ENCODE peak calls at places on chromosomes 12 and 14, in eight cellular contexts. One of them, this sample, is unnamed.

GRCh38 chr12:105378821-105379400 is 48.4 kb downstream of the C12orf75 start:
- DNase-seq in AG20443: no peak
- DNase-seq in NCI-H1436: peak
- DNase-seq in astrocyte of the spinal cord: no peak
- DNase-seq in AG04449: no peak
- DNase-seq in fibroblast of the aortic adventitia: peak
- DNase-seq in Jurkat, Clone E6-1: no peak
- DNase-seq in sciatic nerve: no peak
- DNase-seq in this sample: peak

GRCh38 chr12:65536876-65537661 is 258.6 kb downstream of the MSRB3 start:
- DNase-seq in Jurkat, Clone E6-1: no peak
- DNase-seq in astrocyte of the spinal cord: peak
- DNase-seq in AG20443: peak
- DNase-seq in AG04449: peak
- DNase-seq in NCI-H1436: no peak
- DNase-seq in sciatic nerve: no peak
- DNase-seq in fibroblast of the aortic adventitia: peak
- DNase-seq in this sample: no peak

GRCh38 chr12:20212658-20213387 is 155.5 kb upstream of the PDE3A start:
- DNase-seq in AG04449: peak
- DNase-seq in NCI-H1436: peak
- DNase-seq in astrocyte of the spinal cord: peak
- DNase-seq in sciatic nerve: peak
- DNase-seq in AG20443: peak
- DNase-seq in Jurkat, Clone E6-1: no peak
- DNase-seq in fibroblast of the aortic adventitia: peak
- DNase-seq in this sample: no peak

GRCh38 chr14:74737753-74738325 is 24.9 kb downstream of the FCF1 start:
- DNase-seq in AG04449: no peak
- DNase-seq in NCI-H1436: no peak
- DNase-seq in fibroblast of the aortic adventitia: no peak
- DNase-seq in sciatic nerve: no peak
- DNase-seq in AG20443: no peak
- DNase-seq in Jurkat, Clone E6-1: no peak
- DNase-seq in astrocyte of the spinal cord: peak
- DNase-seq in this sample: no peak

GRCh38 chr14:72610831-72611200 is 283.1 kb downstream of the DPF3 start:
- DNase-seq in sciatic nerve: peak
- DNase-seq in Jurkat, Clone E6-1: no peak
- DNase-seq in astrocyte of the spinal cord: no peak
- DNase-seq in AG20443: no peak
- DNase-seq in NCI-H1436: no peak
- DNase-seq in AG04449: no peak
- DNase-seq in fibroblast of the aortic adventitia: no peak
- DNase-seq in this sample: no peak

GRCh38 chr12:47602330-47602729 is 103.5 kb downstream of the RPAP3 start:
- DNase-seq in AG04449: peak
- DNase-seq in astrocyte of the spinal cord: peak
- DNase-seq in NCI-H1436: no peak
- DNase-seq in AG20443: peak
- DNase-seq in sciatic nerve: no peak
- DNase-seq in fibroblast of the aortic adventitia: peak
- DNase-seq in Jurkat, Clone E6-1: no peak
- DNase-seq in this sample: no peak

GRCh38 chr12:122942609-122943008 is 23.7 kb downstream of the ABCB9 start:
- DNase-seq in NCI-H1436: no peak
- DNase-seq in sciatic nerve: no peak
- DNase-seq in AG20443: no peak
- DNase-seq in astrocyte of the spinal cord: peak
- DNase-seq in fibroblast of the aortic adventitia: no peak
- DNase-seq in Jurkat, Clone E6-1: no peak
- DNase-seq in AG04449: no peak
- DNase-seq in this sample: no peak

GRCh38 chr14:64841121-64841611 is 38.5 kb downstream of the SPTB start:
- DNase-seq in sciatic nerve: no peak
- DNase-seq in AG04449: peak
- DNase-seq in NCI-H1436: no peak
- DNase-seq in fibroblast of the aortic adventitia: peak
- DNase-seq in AG20443: peak
- DNase-seq in astrocyte of the spinal cord: peak
- DNase-seq in Jurkat, Clone E6-1: no peak
- DNase-seq in this sample: no peak

GRCh38 chr12:111819191-111820158 is 22.6 kb upstream of the MAPKAPK5 start:
- DNase-seq in AG04449: no peak
- DNase-seq in fibroblast of the aortic adventitia: no peak
- DNase-seq in astrocyte of the spinal cord: no peak
- DNase-seq in AG20443: no peak
- DNase-seq in Jurkat, Clone E6-1: no peak
- DNase-seq in sciatic nerve: no peak
- DNase-seq in NCI-H1436: peak
- DNase-seq in this sample: peak

GRCh38 chr14:24389266-24389855 is 9.4 kb upstream of the NYNRIN start:
- DNase-seq in AG04449: no peak
- DNase-seq in sciatic nerve: no peak
- DNase-seq in astrocyte of the spinal cord: no peak
- DNase-seq in AG20443: no peak
- DNase-seq in NCI-H1436: no peak
- DNase-seq in fibroblast of the aortic adventitia: peak
- DNase-seq in Jurkat, Clone E6-1: no peak
- DNase-seq in this sample: no peak

GRCh38 chr12:26937863-26938659 is at the start of the genes FGFR1OP2 and INTS13:
- DNase-seq in astrocyte of the spinal cord: peak
- DNase-seq in NCI-H1436: peak
- DNase-seq in AG20443: peak
- DNase-seq in sciatic nerve: peak
- DNase-seq in AG04449: peak
- DNase-seq in Jurkat, Clone E6-1: peak
- DNase-seq in fibroblast of the aortic adventitia: peak
- DNase-seq in this sample: peak

GRCh38 chr14:32430326-32430725 is 101.2 kb downstream of the AKAP6 start:
- DNase-seq in sciatic nerve: no peak
- DNase-seq in fibroblast of the aortic adventitia: peak
- DNase-seq in astrocyte of the spinal cord: peak
- DNase-seq in AG20443: no peak
- DNase-seq in Jurkat, Clone E6-1: no peak
- DNase-seq in NCI-H1436: no peak
- DNase-seq in AG04449: no peak
- DNase-seq in this sample: no peak

GRCh38 chr12:118617922-118618450 is 241.6 kb downstream of the SUDS3 start:
- DNase-seq in AG04449: no peak
- DNase-seq in Jurkat, Clone E6-1: no peak
- DNase-seq in fibroblast of the aortic adventitia: no peak
- DNase-seq in astrocyte of the spinal cord: no peak
- DNase-seq in NCI-H1436: no peak
- DNase-seq in AG20443: no peak
- DNase-seq in sciatic nerve: no peak
- DNase-seq in this sample: no peak

GRCh38 chr14:105844810-105845724 is 318.7 kb downstream of the TMEM121 start:
- DNase-seq in astrocyte of the spinal cord: no peak
- DNase-seq in Jurkat, Clone E6-1: no peak
- DNase-seq in NCI-H1436: no peak
- DNase-seq in sciatic nerve: peak
- DNase-seq in AG04449: no peak
- DNase-seq in fibroblast of the aortic adventitia: no peak
- DNase-seq in AG20443: peak
- DNase-seq in this sample: no peak

GRCh38 chr14:95526483-95527391 is 8.1 kb upstream of the GLRX5 start:
- DNase-seq in sciatic nerve: no peak
- DNase-seq in AG20443: no peak
- DNase-seq in astrocyte of the spinal cord: no peak
- DNase-seq in Jurkat, Clone E6-1: no peak
- DNase-seq in NCI-H1436: no peak
- DNase-seq in AG04449: no peak
- DNase-seq in fibroblast of the aortic adventitia: peak
- DNase-seq in this sample: no peak

GRCh38 chr14:91681893-91682563 is 49.9 kb downstream of the CATSPERB start:
- DNase-seq in NCI-H1436: no peak
- DNase-seq in Jurkat, Clone E6-1: no peak
- DNase-seq in fibroblast of the aortic adventitia: no peak
- DNase-seq in AG04449: no peak
- DNase-seq in sciatic nerve: no peak
- DNase-seq in astrocyte of the spinal cord: no peak
- DNase-seq in AG20443: no peak
- DNase-seq in this sample: no peak

GRCh38 chr12:107514887-107515445 is 170.6 kb upstream of the PWP1 start:
- DNase-seq in sciatic nerve: no peak
- DNase-seq in fibroblast of the aortic adventitia: peak
- DNase-seq in NCI-H1436: no peak
- DNase-seq in AG20443: peak
- DNase-seq in astrocyte of the spinal cord: no peak
- DNase-seq in Jurkat, Clone E6-1: no peak
- DNase-seq in AG04449: no peak
- DNase-seq in this sample: no peak

GRCh38 chr12:77995436-77996167 is 164.9 kb downstream of the NAV3 start:
- DNase-seq in NCI-H1436: no peak
- DNase-seq in fibroblast of the aortic adventitia: peak
- DNase-seq in AG20443: peak
- DNase-seq in sciatic nerve: no peak
- DNase-seq in Jurkat, Clone E6-1: no peak
- DNase-seq in astrocyte of the spinal cord: peak
- DNase-seq in AG04449: peak
- DNase-seq in this sample: no peak

GRCh38 chr14:67245104-67245503 is 3.9 kb downstream of the PALS1 start:
- DNase-seq in astrocyte of the spinal cord: no peak
- DNase-seq in NCI-H1436: no peak
- DNase-seq in AG20443: no peak
- DNase-seq in fibroblast of the aortic adventitia: no peak
- DNase-seq in Jurkat, Clone E6-1: no peak
- DNase-seq in AG04449: no peak
- DNase-seq in sciatic nerve: no peak
- DNase-seq in this sample: no peak

GRCh38 chr14:57748279-57748678 is 117.6 kb downstream of the SLC35F4 start:
- DNase-seq in sciatic nerve: no peak
- DNase-seq in fibroblast of the aortic adventitia: no peak
- DNase-seq in astrocyte of the spinal cord: no peak
- DNase-seq in Jurkat, Clone E6-1: no peak
- DNase-seq in AG04449: no peak
- DNase-seq in AG20443: no peak
- DNase-seq in NCI-H1436: no peak
- DNase-seq in this sample: no peak

GRCh38 chr14:41167040-41167439 is 439.6 kb upstream of the LRFN5 start:
- DNase-seq in Jurkat, Clone E6-1: no peak
- DNase-seq in NCI-H1436: peak
- DNase-seq in sciatic nerve: no peak
- DNase-seq in AG04449: no peak
- DNase-seq in astrocyte of the spinal cord: no peak
- DNase-seq in fibroblast of the aortic adventitia: no peak
- DNase-seq in AG20443: no peak
- DNase-seq in this sample: peak

GRCh38 chr12:6960291-6961277 is 9.4 kb downstream of the PTPN6 start:
- DNase-seq in Jurkat, Clone E6-1: no peak
- DNase-seq in astrocyte of the spinal cord: peak
- DNase-seq in AG04449: no peak
- DNase-seq in sciatic nerve: peak
- DNase-seq in AG20443: no peak
- DNase-seq in NCI-H1436: no peak
- DNase-seq in fibroblast of the aortic adventitia: peak
- DNase-seq in this sample: no peak

GRCh38 chr12:57611116-57611809 is at the start of gene ARHGEF25:
- DNase-seq in astrocyte of the spinal cord: peak
- DNase-seq in sciatic nerve: peak
- DNase-seq in AG20443: peak
- DNase-seq in NCI-H1436: peak
- DNase-seq in fibroblast of the aortic adventitia: peak
- DNase-seq in AG04449: no peak
- DNase-seq in Jurkat, Clone E6-1: no peak
- DNase-seq in this sample: peak

GRCh38 chr12:69648476-69648875 is 37.8 kb upstream of the LRRC10 start:
- DNase-seq in sciatic nerve: no peak
- DNase-seq in NCI-H1436: no peak
- DNase-seq in fibroblast of the aortic adventitia: peak
- DNase-seq in AG04449: peak
- DNase-seq in Jurkat, Clone E6-1: no peak
- DNase-seq in astrocyte of the spinal cord: peak
- DNase-seq in AG20443: peak
- DNase-seq in this sample: no peak

GRCh38 chr12:51028811-51029146 is 2.6 kb upstream of the SLC11A2 start:
- DNase-seq in sciatic nerve: no peak
- DNase-seq in AG20443: peak
- DNase-seq in fibroblast of the aortic adventitia: peak
- DNase-seq in Jurkat, Clone E6-1: no peak
- DNase-seq in NCI-H1436: no peak
- DNase-seq in AG04449: no peak
- DNase-seq in astrocyte of the spinal cord: no peak
- DNase-seq in this sample: no peak

GRCh38 chr14:58465425-58465824 is 37.9 kb downstream of the KIAA0586 start:
- DNase-seq in AG20443: no peak
- DNase-seq in sciatic nerve: no peak
- DNase-seq in NCI-H1436: no peak
- DNase-seq in Jurkat, Clone E6-1: no peak
- DNase-seq in fibroblast of the aortic adventitia: peak
- DNase-seq in AG04449: no peak
- DNase-seq in astrocyte of the spinal cord: peak
- DNase-seq in this sample: no peak

GRCh38 chr12:28611501-28611900 is 421.2 kb downstream of the CCDC91 start:
- DNase-seq in astrocyte of the spinal cord: no peak
- DNase-seq in Jurkat, Clone E6-1: no peak
- DNase-seq in fibroblast of the aortic adventitia: no peak
- DNase-seq in sciatic nerve: no peak
- DNase-seq in AG04449: no peak
- DNase-seq in NCI-H1436: no peak
- DNase-seq in AG20443: no peak
- DNase-seq in this sample: no peak

GRCh38 chr12:12364787-12365441 is 8.0 kb downstream of the BORCS5 start:
- DNase-seq in AG20443: no peak
- DNase-seq in Jurkat, Clone E6-1: no peak
- DNase-seq in AG04449: no peak
- DNase-seq in sciatic nerve: no peak
- DNase-seq in astrocyte of the spinal cord: no peak
- DNase-seq in fibroblast of the aortic adventitia: peak
- DNase-seq in NCI-H1436: no peak
- DNase-seq in this sample: no peak